ENCODE peak calls at places on chromosomes 16 and 17, in seven cellular contexts. One of them, this sample, is unnamed.

GRCh38 chr17:50813583-50813982 is 21.8 kb upstream of the WFIKKN2 start:
- DNase-seq in Calu3: no peak
- DNase-seq in ovary: no peak
- DNase-seq in fibroblast of lung: no peak
- DNase-seq in fibroblast of pulmonary artery: no peak
- DNase-seq in endothelial cell of umbilical vein: no peak
- DNase-seq in AG04450: no peak
- DNase-seq in this sample: no peak

GRCh38 chr16:27769561-27770222 is 219.7 kb downstream of the KATNIP start:
- DNase-seq in Calu3: no peak
- DNase-seq in ovary: no peak
- DNase-seq in fibroblast of lung: peak
- DNase-seq in fibroblast of pulmonary artery: peak
- DNase-seq in endothelial cell of umbilical vein: no peak
- DNase-seq in AG04450: peak
- DNase-seq in this sample: no peak

GRCh38 chr17:81578561-81579225 is 26.5 kb upstream of the FAAP100 start:
- DNase-seq in Calu3: no peak
- DNase-seq in ovary: no peak
- DNase-seq in fibroblast of lung: no peak
- DNase-seq in fibroblast of pulmonary artery: no peak
- DNase-seq in endothelial cell of umbilical vein: no peak
- DNase-seq in AG04450: no peak
- DNase-seq in this sample: no peak

GRCh38 chr17:7440823-7441174 is 1.5 kb downstream of the FGF11 start:
- DNase-seq in Calu3: no peak
- DNase-seq in ovary: peak
- DNase-seq in fibroblast of lung: peak
- DNase-seq in fibroblast of pulmonary artery: no peak
- DNase-seq in endothelial cell of umbilical vein: peak
- DNase-seq in AG04450: no peak
- DNase-seq in this sample: no peak

GRCh38 chr17:43834106-43834505 is 1.2 kb upstream of the MPP3 start:
- DNase-seq in Calu3: peak
- DNase-seq in ovary: no peak
- DNase-seq in fibroblast of lung: peak
- DNase-seq in fibroblast of pulmonary artery: peak
- DNase-seq in endothelial cell of umbilical vein: no peak
- DNase-seq in AG04450: no peak
- DNase-seq in this sample: no peak

GRCh38 chr17:33667052-33667509 is 374.0 kb upstream of the ASIC2 start:
- DNase-seq in Calu3: peak
- DNase-seq in ovary: no peak
- DNase-seq in fibroblast of lung: no peak
- DNase-seq in fibroblast of pulmonary artery: no peak
- DNase-seq in endothelial cell of umbilical vein: no peak
- DNase-seq in AG04450: no peak
- DNase-seq in this sample: no peak

GRCh38 chr17:31428512-31428911 is 37.0 kb downstream of the RAB11FIP4 start:
- DNase-seq in Calu3: no peak
- DNase-seq in ovary: no peak
- DNase-seq in fibroblast of lung: no peak
- DNase-seq in fibroblast of pulmonary artery: no peak
- DNase-seq in endothelial cell of umbilical vein: no peak
- DNase-seq in AG04450: no peak
- DNase-seq in this sample: no peak

GRCh38 chr17:75504347-75505151 is 10.8 kb downstream of the CASKIN2 start:
- DNase-seq in Calu3: peak
- DNase-seq in ovary: no peak
- DNase-seq in fibroblast of lung: no peak
- DNase-seq in fibroblast of pulmonary artery: no peak
- DNase-seq in endothelial cell of umbilical vein: no peak
- DNase-seq in AG04450: no peak
- DNase-seq in this sample: no peak

GRCh38 chr17:4850236-4850635 is 17.1 kb downstream of the MINK1 start:
- DNase-seq in Calu3: no peak
- DNase-seq in ovary: no peak
- DNase-seq in fibroblast of lung: no peak
- DNase-seq in fibroblast of pulmonary artery: no peak
- DNase-seq in endothelial cell of umbilical vein: no peak
- DNase-seq in AG04450: no peak
- DNase-seq in this sample: no peak

GRCh38 chr17:76682306-76682705 is 28.5 kb downstream of the MXRA7 start:
- DNase-seq in Calu3: no peak
- DNase-seq in ovary: peak
- DNase-seq in fibroblast of lung: peak
- DNase-seq in fibroblast of pulmonary artery: peak
- DNase-seq in endothelial cell of umbilical vein: no peak
- DNase-seq in AG04450: no peak
- DNase-seq in this sample: no peak

GRCh38 chr17:76683921-76684745 is 26.6 kb downstream of the MXRA7 start:
- DNase-seq in Calu3: no peak
- DNase-seq in ovary: no peak
- DNase-seq in fibroblast of lung: no peak
- DNase-seq in fibroblast of pulmonary artery: no peak
- DNase-seq in endothelial cell of umbilical vein: no peak
- DNase-seq in AG04450: no peak
- DNase-seq in this sample: no peak

GRCh38 chr17:76681222-76682137 is 29.3 kb downstream of the MXRA7 start:
- DNase-seq in Calu3: peak
- DNase-seq in ovary: peak
- DNase-seq in fibroblast of lung: peak
- DNase-seq in fibroblast of pulmonary artery: peak
- DNase-seq in endothelial cell of umbilical vein: peak
- DNase-seq in AG04450: peak
- DNase-seq in this sample: no peak

GRCh38 chr17:76684756-76685155 is 26.0 kb downstream of the MXRA7 start:
- DNase-seq in Calu3: no peak
- DNase-seq in ovary: no peak
- DNase-seq in fibroblast of lung: no peak
- DNase-seq in fibroblast of pulmonary artery: no peak
- DNase-seq in endothelial cell of umbilical vein: no peak
- DNase-seq in AG04450: no peak
- DNase-seq in this sample: no peak

GRCh38 chr17:76683011-76683755 is 27.6 kb downstream of the MXRA7 start:
- DNase-seq in Calu3: no peak
- DNase-seq in ovary: no peak
- DNase-seq in fibroblast of lung: no peak
- DNase-seq in fibroblast of pulmonary artery: no peak
- DNase-seq in endothelial cell of umbilical vein: no peak
- DNase-seq in AG04450: no peak
- DNase-seq in this sample: no peak
- TF ChIP-seq CTCF in Calu3: no peak
- TF ChIP-seq CTCF in ovary: no peak
- TF ChIP-seq CTCF in fibroblast of lung: no peak
- TF ChIP-seq CTCF in fibroblast of pulmonary artery: no peak
- TF ChIP-seq CTCF in endothelial cell of umbilical vein: peak
- TF ChIP-seq CTCF in AG04450: peak
- TF ChIP-seq CTCF in this sample: no peak

DNA sequence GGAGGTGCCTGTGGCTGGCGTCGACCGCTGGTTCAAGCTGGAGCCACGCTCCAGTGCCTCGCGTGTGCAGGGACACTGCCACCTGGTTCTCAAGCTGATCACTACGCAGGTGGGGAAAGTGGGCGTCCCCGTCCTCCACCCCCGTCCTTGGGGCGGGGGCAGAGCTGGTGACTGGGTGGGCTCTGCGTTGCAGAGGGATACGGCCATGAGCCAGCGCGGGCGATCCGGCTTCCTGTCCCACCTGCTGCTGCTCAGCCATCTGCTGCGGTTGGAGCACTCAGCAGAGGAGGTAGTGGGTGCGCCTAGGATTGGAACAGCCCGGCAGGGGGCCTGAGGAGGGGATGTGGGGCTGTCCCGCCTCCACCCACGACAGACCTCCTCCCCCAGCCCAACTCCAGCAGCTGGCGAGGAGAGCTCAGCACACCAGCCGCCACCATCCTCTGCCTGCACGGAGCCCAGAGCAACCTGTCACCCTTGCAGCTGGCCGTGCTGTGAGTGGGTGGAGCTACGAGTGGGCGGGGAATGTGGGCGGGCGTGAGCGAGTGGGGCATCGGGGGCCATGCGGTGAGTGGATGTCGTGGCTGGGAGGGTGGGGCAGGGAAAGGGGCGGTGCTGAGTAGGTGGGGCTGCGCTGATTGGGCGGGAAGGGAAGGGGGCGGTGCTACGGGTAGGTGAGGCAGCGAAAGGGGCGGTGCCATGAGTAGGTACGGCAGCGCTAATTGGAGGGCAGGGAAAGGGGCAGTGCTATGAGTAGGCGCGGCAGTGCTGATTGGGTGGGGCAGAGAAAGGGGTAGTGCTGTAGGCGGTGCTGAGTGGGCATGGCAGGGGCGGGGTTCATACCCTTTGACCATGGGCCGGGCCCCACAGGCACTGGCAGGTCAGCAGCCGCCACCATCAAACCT is 8.9 kb downstream of the TSR3 start:
- DNase-seq in Calu3: peak
- DNase-seq in ovary: peak
- DNase-seq in fibroblast of lung: peak
- DNase-seq in fibroblast of pulmonary artery: peak
- DNase-seq in endothelial cell of umbilical vein: peak
- DNase-seq in AG04450: peak
- DNase-seq in this sample: peak
- TF ChIP-seq CTCF in Calu3: no peak
- TF ChIP-seq CTCF in ovary: no peak
- TF ChIP-seq CTCF in fibroblast of lung: no peak
- TF ChIP-seq CTCF in fibroblast of pulmonary artery: no peak
- TF ChIP-seq CTCF in endothelial cell of umbilical vein: no peak
- TF ChIP-seq CTCF in AG04450: no peak
- TF ChIP-seq CTCF in this sample: no peak

GRCh38 chr17:66169839-66170238 is 22.1 kb downstream of the CEP112 start:
- DNase-seq in Calu3: no peak
- DNase-seq in ovary: no peak
- DNase-seq in fibroblast of lung: no peak
- DNase-seq in fibroblast of pulmonary artery: no peak
- DNase-seq in endothelial cell of umbilical vein: no peak
- DNase-seq in AG04450: no peak
- DNase-seq in this sample: no peak

GRCh38 chr17:66171172-66171571 is 20.8 kb downstream of the CEP112 start:
- DNase-seq in Calu3: no peak
- DNase-seq in ovary: no peak
- DNase-seq in fibroblast of lung: no peak
- DNase-seq in fibroblast of pulmonary artery: no peak
- DNase-seq in endothelial cell of umbilical vein: no peak
- DNase-seq in AG04450: no peak
- DNase-seq in this sample: no peak

GRCh38 chr17:66167189-66167815 is 24.6 kb downstream of the CEP112 start:
- DNase-seq in Calu3: no peak
- DNase-seq in ovary: no peak
- DNase-seq in fibroblast of lung: no peak
- DNase-seq in fibroblast of pulmonary artery: no peak
- DNase-seq in endothelial cell of umbilical vein: no peak
- DNase-seq in AG04450: no peak
- DNase-seq in this sample: no peak

GRCh38 chr17:66165537-66166123 is 26.3 kb downstream of the CEP112 start:
- DNase-seq in Calu3: peak
- DNase-seq in ovary: no peak
- DNase-seq in fibroblast of lung: peak
- DNase-seq in fibroblast of pulmonary artery: peak
- DNase-seq in endothelial cell of umbilical vein: peak
- DNase-seq in AG04450: peak
- DNase-seq in this sample: no peak
- TF ChIP-seq CTCF in Calu3: peak
- TF ChIP-seq CTCF in ovary: peak
- TF ChIP-seq CTCF in fibroblast of lung: peak
- TF ChIP-seq CTCF in fibroblast of pulmonary artery: peak
- TF ChIP-seq CTCF in endothelial cell of umbilical vein: peak
- TF ChIP-seq CTCF in AG04450: peak
- TF ChIP-seq CTCF in this sample: peak

GRCh38 chr17:57403241-57403640 is 146.9 kb downstream of the MSI2 start:
- DNase-seq in Calu3: no peak
- DNase-seq in ovary: no peak
- DNase-seq in fibroblast of lung: no peak
- DNase-seq in fibroblast of pulmonary artery: no peak
- DNase-seq in endothelial cell of umbilical vein: no peak
- DNase-seq in AG04450: no peak
- DNase-seq in this sample: no peak

GRCh38 chr17:57402691-57403090 is 146.4 kb downstream of the MSI2 start:
- DNase-seq in Calu3: no peak
- DNase-seq in ovary: no peak
- DNase-seq in fibroblast of lung: no peak
- DNase-seq in fibroblast of pulmonary artery: no peak
- DNase-seq in endothelial cell of umbilical vein: no peak
- DNase-seq in AG04450: no peak
- DNase-seq in this sample: no peak

GRCh38 chr17:57405486-57406072 is 149.3 kb downstream of the MSI2 start:
- DNase-seq in Calu3: no peak
- DNase-seq in ovary: no peak
- DNase-seq in fibroblast of lung: peak
- DNase-seq in fibroblast of pulmonary artery: no peak
- DNase-seq in endothelial cell of umbilical vein: no peak
- DNase-seq in AG04450: no peak
- DNase-seq in this sample: no peak

GRCh38 chr17:57404807-57405485 is 148.6 kb downstream of the MSI2 start:
- DNase-seq in Calu3: no peak
- DNase-seq in ovary: no peak
- DNase-seq in fibroblast of lung: no peak
- DNase-seq in fibroblast of pulmonary artery: no peak
- DNase-seq in endothelial cell of umbilical vein: no peak
- DNase-seq in AG04450: no peak
- DNase-seq in this sample: no peak

GRCh38 chr17:57404073-57404472 is 147.8 kb downstream of the MSI2 start:
- DNase-seq in Calu3: no peak
- DNase-seq in ovary: no peak
- DNase-seq in fibroblast of lung: no peak
- DNase-seq in fibroblast of pulmonary artery: no peak
- DNase-seq in endothelial cell of umbilical vein: no peak
- DNase-seq in AG04450: no peak
- DNase-seq in this sample: no peak
- TF ChIP-seq CTCF in Calu3: no peak
- TF ChIP-seq CTCF in ovary: no peak
- TF ChIP-seq CTCF in fibroblast of lung: no peak
- TF ChIP-seq CTCF in fibroblast of pulmonary artery: no peak
- TF ChIP-seq CTCF in endothelial cell of umbilical vein: no peak
- TF ChIP-seq CTCF in AG04450: no peak
- TF ChIP-seq CTCF in this sample: no peak

DNA sequence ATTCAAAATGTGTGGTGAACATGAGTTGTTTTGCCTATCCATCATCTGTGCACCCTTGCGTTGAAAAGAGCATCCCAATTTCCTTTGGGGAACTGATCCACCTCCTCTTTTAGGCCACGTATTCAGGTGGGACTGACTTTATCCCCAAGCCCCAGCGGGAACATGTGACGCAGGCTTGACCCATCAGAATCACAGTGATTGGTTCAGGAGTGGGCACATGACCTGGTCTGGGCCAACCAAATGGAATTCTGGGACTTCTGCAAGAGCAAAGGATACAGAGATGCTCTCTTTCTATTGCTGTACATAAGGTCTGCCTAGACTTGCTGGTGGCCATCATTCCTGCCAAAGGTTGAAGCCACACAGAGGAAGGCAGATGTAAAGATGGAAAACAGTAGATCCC is 158.9 kb downstream of the IRX5 start:
- DNase-seq in Calu3: no peak
- DNase-seq in ovary: no peak
- DNase-seq in fibroblast of lung: no peak
- DNase-seq in fibroblast of pulmonary artery: no peak
- DNase-seq in endothelial cell of umbilical vein: no peak
- DNase-seq in AG04450: no peak
- DNase-seq in this sample: no peak
- TF ChIP-seq CTCF in Calu3: no peak
- TF ChIP-seq CTCF in ovary: no peak
- TF ChIP-seq CTCF in fibroblast of lung: no peak
- TF ChIP-seq CTCF in fibroblast of pulmonary artery: no peak
- TF ChIP-seq CTCF in endothelial cell of umbilical vein: no peak
- TF ChIP-seq CTCF in AG04450: no peak
- TF ChIP-seq CTCF in this sample: no peak

GRCh38 chr16:13453938-13454553 is 465.9 kb upstream of the ERCC4 start:
- DNase-seq in Calu3: peak
- DNase-seq in ovary: no peak
- DNase-seq in fibroblast of lung: peak
- DNase-seq in fibroblast of pulmonary artery: no peak
- DNase-seq in endothelial cell of umbilical vein: no peak
- DNase-seq in AG04450: no peak
- DNase-seq in this sample: no peak
- TF ChIP-seq CTCF in Calu3: peak
- TF ChIP-seq CTCF in ovary: no peak
- TF ChIP-seq CTCF in fibroblast of lung: no peak
- TF ChIP-seq CTCF in fibroblast of pulmonary artery: no peak
- TF ChIP-seq CTCF in endothelial cell of umbilical vein: no peak
- TF ChIP-seq CTCF in AG04450: no peak
- TF ChIP-seq CTCF in this sample: peak